ENCODE peak calls at places on chromosomes 7 and 10, in eight cellular contexts. F is Ammon's horn; A is CD8-positive, alpha-beta T cell; V is chondrocyte; R is NCI-H1417; L is activated T-cell treated with anti-CD3 and anti-CD28 coated beads for 4 hours; B is stimulated activated naive CD4-positive, alpha-beta T cell; E is cardiac muscle cell. W is an unnamed sample.

GRCh38 chr7:95596183-95597135 is at the start of gene PDK4:
- DNase-seq in F (peak; percentile 97), A (no peak), V (no peak), R (peak; percentile 85), L (no peak), B (no peak), E (peak; percentile 69), W (no peak)

GRCh38 chr10:104328916-104329710 is 9.2 kb downstream of the ITPRIP start:
- DNase-seq in F (peak; percentile 79), A (peak; percentile 95), V (no peak), R (peak; percentile 84), L (peak; percentile 61), B (peak; percentile 74), E (no peak), W (peak; percentile 78)

GRCh38 chr10:44780461-44780860 is 130.7 kb upstream of the TMEM72 start:
- DNase-seq in F (peak; percentile 72), A (no peak), V (no peak), R (no peak), L (no peak), B (no peak), E (no peak), W (no peak)

GRCh38 chr10:104299031-104299904 is 30.3 kb downstream of the GSTO2 start:
- DNase-seq in F (no peak), A (no peak), V (no peak), R (no peak), L (no peak), B (no peak), E (no peak), W (no peak)

GRCh38 chr7:22477262-22477661 is 22.7 kb downstream of the STEAP1B start:
- DNase-seq in F (no peak), A (no peak), V (no peak), R (no peak), L (no peak), B (no peak), E (no peak), W (no peak)

GRCh38 chr7:100824499-100825214 is 2.7 kb downstream of the EPHB4 start:
- DNase-seq in F (no peak), A (no peak), V (no peak), R (no peak), L (no peak), B (no peak), E (no peak), W (no peak)

GRCh38 chr10:90138844-90139243 is 437.5 kb downstream of the KIF20B start:
- DNase-seq in F (no peak), A (no peak), V (no peak), R (peak; percentile 1), L (no peak), B (no peak), E (peak; percentile 6), W (no peak)

GRCh38 chr7:84237533-84238173 is 43.1 kb upstream of the SEMA3A start:
- DNase-seq in F (no peak), A (no peak), V (no peak), R (no peak), L (no peak), B (no peak), E (no peak), W (no peak)

GRCh38 chr10:124351481-124352220 is 67.1 kb downstream of the OAT start:
- DNase-seq in F (no peak), A (no peak), V (no peak), R (no peak), L (no peak), B (no peak), E (no peak), W (no peak)

GRCh38 chr10:103295391-103296044 is 18.6 kb downstream of the INA start:
- DNase-seq in F (no peak), A (no peak), V (no peak), R (no peak), L (no peak), B (no peak), E (no peak), W (no peak)

GRCh38 chr10:61785410-61786105 is 115.9 kb upstream of the ARID5B start:
- DNase-seq in F (no peak), A (no peak), V (no peak), R (no peak), L (no peak), B (no peak), E (no peak), W (no peak)

GRCh38 chr10:50988792-50989191 is 85.5 kb upstream of the PRKG1 start:
- DNase-seq in F (no peak), A (no peak), V (no peak), R (peak; percentile 17), L (no peak), B (no peak), E (no peak), W (no peak)

GRCh38 chr7:2628137-2628482 is 3.7 kb upstream of the TTYH3 start:
- DNase-seq in F (no peak), A (no peak), V (no peak), R (no peak), L (no peak), B (no peak), E (no peak), W (no peak)

GRCh38 chr7:2172311-2173183 is 60.2 kb downstream of the MAD1L1 start:
- DNase-seq in F (no peak), A (no peak), V (no peak), R (peak; percentile 84), L (no peak), B (no peak), E (no peak), W (no peak)

GRCh38 chr7:2029211-2029905 is 203.4 kb downstream of the MAD1L1 start:
- DNase-seq in F (no peak), A (no peak), V (peak; percentile 29), R (no peak), L (no peak), B (no peak), E (no peak), W (no peak)

GRCh38 chr10:60943372-60944158 is 420 bp downstream of the RHOBTB1 start:
- DNase-seq in F (peak; percentile 73), A (peak; percentile 19), V (peak; percentile 91), R (peak; percentile 76), L (no peak), B (no peak), E (peak; percentile 74), W (no peak)

GRCh38 chr7:12490105-12490688 is 80.3 kb upstream of the SCIN start:
- DNase-seq in F (peak; percentile 7), A (no peak), V (no peak), R (peak; percentile 80), L (no peak), B (no peak), E (peak; percentile 55), W (peak; percentile 31)

GRCh38 chr7:132347858-132348257 is 228.4 kb downstream of the PLXNA4 start:
- DNase-seq in F (no peak), A (no peak), V (no peak), R (no peak), L (no peak), B (no peak), E (no peak), W (no peak)

GRCh38 chr10:96130326-96130758 is 245 bp downstream of the ZNF518A start:
- DNase-seq in F (peak; percentile 57), A (no peak), V (peak; percentile 91), R (peak; percentile 94), L (peak; percentile 58), B (peak; percentile 84), E (peak; percentile 89), W (no peak)

GRCh38 chr7:100130608-100131453 is 4.1 kb downstream of the MBLAC1 start:
- DNase-seq in F (peak; percentile 77), A (peak; percentile 80), V (no peak), R (peak; percentile 87), L (peak; percentile 80), B (peak; percentile 62), E (peak; percentile 86), W (peak; percentile 74)

GRCh38 chr7:44631458-44632115 is 25.2 kb downstream of the OGDH start:
- DNase-seq in F (peak; percentile 43), A (peak; percentile 72), V (no peak), R (no peak), L (no peak), B (peak; percentile 37), E (no peak), W (peak; percentile 79)

GRCh38 chr10:102776779-102777417 is 33.1 kb downstream of the WBP1L start:
- DNase-seq in F (peak; percentile 80), A (peak; percentile 68), V (no peak), R (no peak), L (no peak), B (no peak), E (peak; percentile 89), W (no peak)

GRCh38 chr10:17009228-17009700 is 120.3 kb downstream of the CUBN start:
- DNase-seq in F (no peak), A (no peak), V (no peak), R (no peak), L (no peak), B (no peak), E (no peak), W (no peak)

GRCh38 chr10:120387326-120387725 is 69.7 kb upstream of the PLPP4 start:
- DNase-seq in F (no peak), A (no peak), V (no peak), R (no peak), L (no peak), B (no peak), E (no peak), W (no peak)

GRCh38 chr10:25701651-25702050 is 232.4 kb upstream of the MYO3A start:
- DNase-seq in F (no peak), A (no peak), V (no peak), R (peak; percentile 11), L (no peak), B (no peak), E (no peak), W (no peak)

GRCh38 chr7:55148571-55148970 is 129.8 kb downstream of the EGFR start:
- DNase-seq in F (no peak), A (no peak), V (no peak), R (no peak), L (no peak), B (no peak), E (no peak), W (no peak)

GRCh38 chr7:88500146-88500545 is 193.5 kb upstream of the STEAP4 start:
- DNase-seq in F (no peak), A (no peak), V (no peak), R (peak; percentile 13), L (no peak), B (no peak), E (peak; percentile 72), W (no peak)

GRCh38 chr10:87850742-87851205 is 12.6 kb downstream of the KLLN start:
- DNase-seq in F (peak; percentile 78), A (peak; percentile 54), V (no peak), R (peak; percentile 75), L (peak; percentile 29), B (peak; percentile 30), E (peak; percentile 81), W (peak; percentile 50)

GRCh38 chr7:134893920-134894319 is 92.4 kb upstream of the AGBL3 start:
- DNase-seq in F (no peak), A (no peak), V (no peak), R (no peak), L (no peak), B (no peak), E (no peak), W (no peak)

GRCh38 chr10:19629559-19629958 is 186.7 kb upstream of the PLXDC2 start:
- DNase-seq in F (peak; percentile 86), A (no peak), V (no peak), R (no peak), L (no peak), B (no peak), E (peak; percentile 17), W (no peak)

GRCh38 chr10:89242340-89242680 is 9.3 kb downstream of the LIPA start:
- DNase-seq in F (no peak), A (no peak), V (no peak), R (peak; percentile 2), L (no peak), B (no peak), E (no peak), W (no peak)

GRCh38 chr7:452791-453455 is 66.7 kb downstream of the PDGFA start:
- DNase-seq in F (no peak), A (no peak), V (peak; percentile 85), R (no peak), L (no peak), B (no peak), E (no peak), W (no peak)

GRCh38 chr7:132386249-132386681 is 190.0 kb downstream of the PLXNA4 start:
- DNase-seq in F (peak; percentile 35), A (no peak), V (no peak), R (peak; percentile 90), L (no peak), B (no peak), E (peak; percentile 36), W (no peak)

GRCh38 chr7:39750253-39750994 is 127.1 kb downstream of the RALA start:
- DNase-seq in F (no peak), A (no peak), V (no peak), R (no peak), L (no peak), B (no peak), E (no peak), W (no peak)

W was measured in central memory CD4-positive, alpha-beta T cell.